ENCODE peak calls at places on chromosomes 4 and X, in seven cellular contexts. U is esophagus squamous epithelium; Z is HFF-Myc; R is stimulated activated CD4-positive, alpha-beta T cell treated with anti-CD3 and anti-CD28 coated beads, TNF-alpha, amount 100 ng/mL, for 4 hours; L is germinal center; N is T-helper 17 cell; T is BJ. I is an unnamed sample.

GRCh38 chr4:108466936-108467902 is 153.2 kb upstream of the RPL34 start:
- DNase-seq in T (peak; percentile 54), Z (peak; percentile 96), L (no peak), N (no peak), U (no peak), R (no peak), I (no peak)

GRCh38 chrX:43141885-43142284 is 363.9 kb upstream of the PPP1R2C start:
- DNase-seq in Z (no peak), L (no peak), R (no peak), T (no peak), N (no peak), U (no peak), I (no peak)

GRCh38 chr4:26360864-26361263 is 40.0 kb downstream of the RBPJ start:
- DNase-seq in T (no peak), Z (no peak), R (no peak), U (no peak), N (no peak), L (no peak), I (no peak)

GRCh38 chr4:120290553-120290952 is 223.9 kb upstream of the MAD2L1 start:
- DNase-seq in R (no peak), T (no peak), Z (no peak), L (no peak), N (no peak), U (no peak), I (no peak)

GRCh38 chr4:141153751-141154510 is 20.7 kb upstream of the RNF150 start:
- DNase-seq in T (no peak), R (no peak), U (no peak), Z (no peak), L (no peak), N (no peak), I (no peak)

GRCh38 chr4:158613046-158613445 is 58.6 kb downstream of the C4orf46 start:
- DNase-seq in U (no peak), Z (no peak), R (no peak), T (no peak), L (no peak), N (no peak), I (no peak)

GRCh38 chrX:13808293-13808692 is 8.6 kb downstream of the GPM6B start:
- DNase-seq in T (no peak), U (no peak), L (no peak), R (no peak), Z (no peak), N (no peak), I (no peak)

GRCh38 chr4:85005865-85006377 is 39.4 kb upstream of the WDFY3 start:
- DNase-seq in N (no peak), Z (peak; percentile 69), T (peak; percentile 70), U (no peak), L (no peak), R (no peak), I (no peak)

GRCh38 chr4:102631616-102632015 is 129.2 kb downstream of the MANBA start:
- DNase-seq in Z (no peak), L (no peak), T (no peak), R (no peak), U (no peak), N (no peak), I (no peak)

GRCh38 chr4:56261027-56261426 is 126.3 kb downstream of the AASDH start:
- DNase-seq in R (peak; percentile 9), L (peak; percentile 6), T (no peak), N (no peak), U (no peak), Z (no peak), I (no peak)

GRCh38 chr4:36854554-36854953 is 390.0 kb upstream of the NWD2 start:
- DNase-seq in R (no peak), T (no peak), Z (no peak), U (no peak), N (no peak), L (no peak), I (no peak)

GRCh38 chr4:119498520-119498919 is 130.1 kb downstream of the PDE5A start:
- DNase-seq in Z (no peak), U (no peak), N (no peak), L (no peak), R (no peak), T (no peak), I (no peak)

GRCh38 chr4:111689214-111689613 is 456.0 kb upstream of the FAM241A start:
- DNase-seq in Z (no peak), T (peak; percentile 73), U (no peak), R (no peak), L (no peak), N (no peak), I (no peak)

GRCh38 chr4:46586566-46586965 is 196.6 kb upstream of the GABRA2 start:
- DNase-seq in U (no peak), L (no peak), N (no peak), Z (no peak), T (no peak), R (no peak), I (no peak)

GRCh38 chr4:186651624-186652023 is 72.0 kb downstream of the FAT1 start:
- DNase-seq in Z (no peak), L (no peak), U (no peak), N (no peak), T (no peak), R (no peak), I (no peak)

GRCh38 chrX:7586126-7586525 is 256.8 kb upstream of the VCX start:
- DNase-seq in L (no peak), Z (peak; percentile 1), U (no peak), R (no peak), N (no peak), T (no peak), I (peak; percentile 2)

GRCh38 chrX:153599192-153600031 is 473 bp upstream of the CCNQ start:
- DNase-seq in R (peak; percentile 79), T (peak; percentile 26), U (no peak), L (peak; percentile 91), N (peak; percentile 85), Z (peak; percentile 44), I (no peak)

GRCh38 chrX:39828971-39829370 is 268.8 kb downstream of the BCOR start:
- DNase-seq in N (no peak), L (no peak), U (no peak), R (no peak), T (no peak), Z (no peak), I (no peak)

GRCh38 chr4:75470738-75471137 is 43.5 kb downstream of the RCHY1 start:
- DNase-seq in Z (no peak), L (no peak), R (no peak), T (no peak), U (no peak), N (no peak), I (no peak)

GRCh38 chr4:159009521-159009920 is 93.4 kb upstream of the RAPGEF2 start:
- DNase-seq in N (no peak), R (no peak), U (no peak), T (no peak), L (no peak), Z (no peak), I (no peak)

GRCh38 chrX:66162331-66162822 is 1.7 kb upstream of the HEPH start:
- DNase-seq in U (no peak), L (no peak), T (no peak), Z (no peak), N (no peak), R (no peak), I (no peak)